ENCODE peak calls at places on chromosomes 6 and 20, in seven cellular contexts. D is astrocyte, T is prostate gland, P is A549, N is heart left ventricle, W is mammary epithelial cell, H is ovary. O is an unnamed sample.

GRCh38 chr6:108804976-108805375 is 43.2 kb upstream of the ARMC2 start:
- DNase-seq in D (no peak), T (no peak), P (no peak), N (no peak), W (no peak), H (no peak), O (no peak)

GRCh38 chr6:168127384-168127868 is 48.4 kb upstream of the FRMD1 start:
- DNase-seq in D (no peak), T (no peak), P (no peak), N (no peak), W (no peak), H (no peak), O (no peak)

GRCh38 chr20:63979549-63980316 is at the start of gene SAMD10:
- DNase-seq in D (peak; percentile 25), T (no peak), P (no peak), N (peak; percentile 78), W (no peak), H (no peak), O (no peak)

GRCh38 chr20:62641749-62642665 is at the start of gene SLCO4A1:
- DNase-seq in D (peak; percentile 23), T (peak; percentile 46), P (peak; percentile 81), N (peak; percentile 92), W (peak; percentile 39), H (peak; percentile 76), O (no peak)

GRCh38 chr6:1371933-1372332 is 17.4 kb upstream of the FOXF2 start:
- DNase-seq in D (no peak), T (no peak), P (no peak), N (no peak), W (no peak), H (no peak), O (no peak)

GRCh38 chr6:4433199-4433598 is 297.8 kb upstream of the ECI2 start:
- DNase-seq in D (no peak), T (no peak), P (no peak), N (no peak), W (no peak), H (no peak), O (no peak)

GRCh38 chr6:122385857-122386256 is 13.6 kb upstream of the HSF2 start:
- DNase-seq in D (no peak), T (no peak), P (no peak), N (no peak), W (no peak), H (no peak), O (no peak)

GRCh38 chr6:157020398-157021266 is 243.5 kb downstream of the ARID1B start:
- DNase-seq in D (peak; percentile 52), T (peak; percentile 39), P (peak; percentile 52), N (no peak), W (peak; percentile 54), H (no peak), O (peak; percentile 47)

GRCh38 chr6:50922579-50923525 is 104.2 kb downstream of the TFAP2B start:
- DNase-seq in D (peak; percentile 22), T (no peak), P (no peak), N (no peak), W (no peak), H (no peak), O (no peak)

GRCh38 chr20:24698706-24699206 is 229.3 kb downstream of the SYNDIG1 start:
- DNase-seq in D (no peak), T (no peak), P (no peak), N (no peak), W (peak; percentile 67), H (no peak), O (no peak)

GRCh38 chr6:164051427-164051826 is 636.9 kb downstream of the QKI start:
- DNase-seq in D (no peak), T (no peak), P (no peak), N (no peak), W (no peak), H (no peak), O (no peak)

GRCh38 chr6:125636671-125637070 is 112.8 kb upstream of the HEY2 start:
- DNase-seq in D (no peak), T (no peak), P (no peak), N (no peak), W (no peak), H (no peak), O (no peak)

GRCh38 chr20:22909436-22909835 is 125.7 kb upstream of the SSTR4 start:
- DNase-seq in D (no peak), T (no peak), P (no peak), N (no peak), W (no peak), H (no peak), O (no peak)

GRCh38 chr20:37955511-37955910 is 52.6 kb downstream of the VSTM2L start:
- DNase-seq in D (no peak), T (no peak), P (no peak), N (no peak), W (no peak), H (no peak), O (no peak)

GRCh38 chr6:50849781-50850180 is 31.1 kb downstream of the TFAP2B start:
- DNase-seq in D (no peak), T (no peak), P (no peak), N (no peak), W (no peak), H (no peak), O (no peak)

GRCh38 chr6:143007626-143008025 is 53.1 kb upstream of the AIG1 start:
- DNase-seq in D (no peak), T (no peak), P (no peak), N (no peak), W (no peak), H (no peak), O (no peak)

GRCh38 chr20:61901421-61902212 is 164.1 kb downstream of the TAF4 start:
- DNase-seq in D (no peak), T (no peak), P (no peak), N (peak; percentile 32), W (no peak), H (no peak), O (no peak)

DNA sequence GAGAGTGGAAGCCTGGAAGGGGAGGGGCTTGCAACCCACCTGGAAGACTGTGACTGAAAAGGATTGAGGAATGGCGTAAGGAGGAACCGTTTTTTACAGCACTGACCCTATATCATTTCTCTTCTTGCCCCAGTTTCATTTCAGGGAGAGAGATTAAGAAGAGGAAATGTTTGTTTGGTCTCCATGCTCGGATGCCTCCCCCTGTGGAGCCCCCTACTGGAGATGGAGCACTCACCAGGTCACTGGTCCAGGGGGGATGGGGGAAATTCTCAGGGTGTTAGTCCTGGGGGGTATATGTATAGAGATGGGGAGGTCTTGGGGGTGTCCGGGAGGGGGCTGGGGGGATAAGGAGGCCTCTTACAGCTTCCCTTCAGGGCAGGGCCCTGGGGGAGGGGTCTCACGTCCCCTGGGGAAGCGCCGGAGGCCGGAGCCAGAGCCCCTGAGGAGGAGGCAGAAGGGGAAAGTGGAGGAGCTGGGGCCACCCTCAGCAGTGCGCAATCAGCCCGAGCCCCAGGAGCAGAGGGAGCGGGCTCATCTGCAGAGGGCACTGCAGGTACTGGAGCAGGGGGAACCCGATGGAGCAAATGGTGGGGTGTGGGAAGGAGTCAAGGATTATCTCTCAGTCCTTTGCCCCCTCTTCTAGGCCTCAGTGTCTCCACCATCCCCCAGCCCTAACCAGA is 3.2 kb downstream of the CUTA start:
- DNase-seq in D (no peak), T (no peak), P (no peak), N (no peak), W (no peak), H (peak; percentile 27), O (no peak)
- TF ChIP-seq CTCF in D (peak; percentile 21), T (no peak), P (peak; percentile 21), N (no peak), W (peak; percentile 33), H (no peak), O (peak; percentile 68)

GRCh38 chr6:151693366-151693765 is 114.1 kb upstream of the ESR1 start:
- DNase-seq in D (no peak), T (no peak), P (no peak), N (no peak), W (no peak), H (no peak), O (no peak)

GRCh38 chr6:151692216-151692615 is 115.3 kb upstream of the ESR1 start:
- DNase-seq in D (no peak), T (no peak), P (no peak), N (no peak), W (no peak), H (no peak), O (no peak)

GRCh38 chr6:151690303-151690702 is 117.2 kb upstream of the ESR1 start:
- DNase-seq in D (no peak), T (no peak), P (no peak), N (no peak), W (no peak), H (peak; percentile 29), O (no peak)

GRCh38 chr6:151690768-151691562 is 116.5 kb upstream of the ESR1 start:
- DNase-seq in D (peak; percentile 27), T (no peak), P (no peak), N (no peak), W (peak; percentile 39), H (no peak), O (no peak)

GRCh38 chr6:151689499-151690201 is 117.8 kb upstream of the ESR1 start:
- DNase-seq in D (no peak), T (no peak), P (no peak), N (no peak), W (no peak), H (no peak), O (no peak)
- H3K27ac ChIP-seq in D (no peak overlapping the region), T (no peak overlapping the region), P (no peak overlapping the region), N (peak overlapping the region; percentile 70), W (no peak overlapping the region), H (peak overlapping the region; percentile 88), O (no peak overlapping the region)

DNA sequence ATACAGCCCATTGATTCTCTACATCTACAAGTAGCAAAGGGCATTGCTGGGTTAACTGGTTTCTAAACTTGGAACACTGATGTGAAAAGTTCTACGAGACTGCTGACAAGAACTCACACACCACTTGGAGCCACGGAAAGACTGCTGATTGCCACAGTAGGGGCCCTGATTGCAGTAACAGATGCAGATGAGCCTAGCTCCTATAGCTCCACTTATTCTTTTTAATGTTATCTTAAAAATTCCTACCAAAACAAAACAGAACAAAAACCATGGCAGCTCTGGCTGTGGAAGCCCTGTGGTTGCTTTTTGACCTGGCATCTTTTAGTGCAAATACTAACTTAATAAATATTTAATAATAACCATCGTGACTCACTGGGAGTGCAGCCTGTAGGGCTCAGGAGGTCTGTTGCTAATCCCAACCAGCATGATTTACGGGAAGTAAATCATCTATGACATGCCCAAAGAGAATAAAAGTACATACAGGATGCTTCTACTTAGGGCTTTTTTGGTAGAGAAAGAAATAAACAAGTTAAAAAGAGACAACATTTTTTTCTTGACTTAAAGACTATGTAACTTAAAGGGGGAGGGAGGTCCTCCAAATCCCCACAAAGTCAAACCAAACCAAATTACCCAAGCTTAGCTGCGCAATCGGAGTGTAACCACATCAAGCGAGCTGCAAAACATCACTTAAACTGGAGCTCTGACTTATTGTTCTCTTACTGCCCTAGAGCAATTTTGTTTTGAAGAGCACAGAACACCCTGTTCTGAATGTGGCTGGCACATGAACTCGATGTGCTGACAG is 87.2 kb downstream of the FKBP5 start:
- DNase-seq in D (peak; percentile 87), T (peak; percentile 80), P (peak; percentile 47), N (no peak), W (peak; percentile 84), H (peak; percentile 76), O (peak; percentile 91)
- H3K4me3 ChIP-seq in D (peak overlapping the region; percentile 24), T (no peak overlapping the region), P (peak overlapping the region; percentile 22), N (peak overlapping the region; percentile 6), W (peak overlapping the region; percentile 41), H (peak overlapping the region; percentile 4), O (peak overlapping the region; percentile 15)

DNA sequence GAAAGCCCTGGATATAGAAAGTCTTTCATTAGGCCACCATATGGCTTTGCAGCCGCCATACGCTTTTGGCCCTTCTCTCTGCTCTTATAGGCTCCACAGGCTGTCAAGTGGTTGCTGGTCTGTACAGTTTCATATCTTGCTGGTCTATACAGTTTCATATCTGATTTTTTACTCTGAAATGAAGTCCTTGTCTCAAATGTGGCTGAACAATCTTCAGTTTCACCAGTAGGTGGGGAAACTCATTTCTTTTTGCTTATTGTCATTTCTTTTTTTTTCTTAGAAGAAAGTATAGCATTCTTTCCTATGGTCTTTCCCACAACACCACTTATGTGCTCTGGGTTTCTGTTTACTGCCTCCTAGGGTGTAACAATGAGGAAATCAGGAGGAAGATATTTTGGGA is 771.4 kb upstream of the MMS22L start:
- DNase-seq in D (peak; percentile 22), T (no peak), P (no peak), N (no peak), W (peak; percentile 6), H (no peak), O (no peak)
- TF ChIP-seq CTCF in D (peak; percentile 46), T (no peak), P (no peak), N (no peak), W (peak; percentile 35), H (no peak), O (peak; percentile 29)

O was measured in brain microvascular endothelial cell.